ENCODE peak calls at places on chromosomes 16 and 17, in five cellular contexts. J, C, S, T and Y are unnamed samples.

GRCh38 chr17:56247816-56248215 is 94.5 kb downstream of the ANKFN1 start:
- DNase-seq in S (no peak), C (no peak), J (no peak), T (no peak), Y (no peak)

GRCh38 chr16:57801856-57802634 is at the start of gene KIFC3:
- DNase-seq in J (no peak), C (peak), S (peak), T (peak), Y (peak)

GRCh38 chr17:37315601-37316000 is 60.2 kb upstream of the C17orf78 start:
- DNase-seq in T (no peak), C (no peak), S (no peak), J (no peak), Y (no peak)

GRCh38 chr16:68280160-68280559 is 15.8 kb downstream of the SLC7A6 start:
- DNase-seq in S (no peak), J (no peak), C (no peak), T (no peak), Y (no peak)

GRCh38 chr17:40122466-40122943 is 734 bp downstream of the MSL1 start:
- DNase-seq in C (no peak), S (peak), T (peak), J (no peak), Y (no peak)

GRCh38 chr17:36938566-36939058 is 1.3 kb downstream of the LHX1 start:
- DNase-seq in T (no peak), C (no peak), S (no peak), J (no peak), Y (no peak)

GRCh38 chr17:31527606-31528005 is 136.1 kb downstream of the RAB11FIP4 start:
- DNase-seq in T (peak), S (no peak), C (no peak), J (no peak), Y (no peak)

GRCh38 chr17:77286641-77287431 is 146.1 kb downstream of the SEC14L1 start:
- DNase-seq in C (peak), J (no peak), T (no peak), S (peak), Y (peak)

GRCh38 chr17:33234930-33235685 is 58.0 kb downstream of the ASIC2 start:
- DNase-seq in J (no peak), S (peak), T (no peak), C (no peak), Y (peak)

GRCh38 chr17:8188408-8188839 is 1.6 kb downstream of the BORCS6 start:
- DNase-seq in J (no peak), T (peak), S (no peak), C (no peak), Y (no peak)

GRCh38 chr16:77273815-77274214 is 74.6 kb downstream of the SYCE1L start:
- DNase-seq in T (no peak), S (no peak), J (no peak), C (no peak), Y (no peak)

GRCh38 chr17:35932576-35932975 is 2.0 kb upstream of the RDM1 start:
- DNase-seq in S (no peak), T (no peak), J (no peak), C (no peak), Y (no peak)

GRCh38 chr16:86156155-86156554 is 257.2 kb downstream of the IRF8 start:
- DNase-seq in T (no peak), C (no peak), S (no peak), J (no peak), Y (no peak)

GRCh38 chr16:71778780-71779179 is 29.9 kb downstream of the AP1G1 start:
- DNase-seq in S (no peak), C (no peak), T (no peak), J (no peak), Y (no peak)

GRCh38 chr17:45852535-45853297 is 8.0 kb downstream of the SPPL2C start:
- DNase-seq in T (peak), C (peak), S (peak), J (no peak), Y (peak)

GRCh38 chr17:57963149-57963511 is 7.9 kb upstream of the CUEDC1 start:
- DNase-seq in T (no peak), S (no peak), J (no peak), C (no peak), Y (peak)

GRCh38 chr17:71959129-71959528 is 161.7 kb upstream of the SOX9 start:
- DNase-seq in J (no peak), T (no peak), C (peak), S (peak), Y (no peak)

GRCh38 chr17:46003907-46004748 is 5.1 kb downstream of the STH start:
- DNase-seq in J (no peak), T (no peak), C (no peak), S (no peak), Y (no peak)

GRCh38 chr17:57519199-57519598 is 225.9 kb downstream of the CCDC182 start:
- DNase-seq in S (peak), C (no peak), J (no peak), T (no peak), Y (no peak)

GRCh38 chr17:70158581-70158980 is 10.8 kb upstream of the KCNJ2 start:
- DNase-seq in S (no peak), T (no peak), C (no peak), J (no peak), Y (no peak)

GRCh38 chr17:79087428-79088143 is 13.0 kb downstream of the ENGASE start:
- DNase-seq in S (peak), C (peak), J (peak), T (peak), Y (peak)

GRCh38 chr17:79137015-79137770 is 62.6 kb downstream of the ENGASE start:
- DNase-seq in S (no peak), T (no peak), C (no peak), J (no peak), Y (no peak)

GRCh38 chr17:67488161-67488560 is 111.1 kb downstream of the PITPNC1 start:
- DNase-seq in C (no peak), S (no peak), T (no peak), J (no peak), Y (peak)

GRCh38 chr16:15749985-15750384 is 99.9 kb downstream of the NDE1 start:
- DNase-seq in C (no peak), T (no peak), S (no peak), J (no peak), Y (no peak)

GRCh38 chr16:66167564-66168291 is 198.8 kb upstream of the CDH5 start:
- DNase-seq in C (no peak), T (no peak), S (no peak), J (no peak), Y (no peak)

GRCh38 chr16:15610369-15610871 is 32.5 kb downstream of the MARF1 start:
- DNase-seq in C (no peak), J (no peak), T (no peak), S (peak), Y (no peak)

GRCh38 chr16:685967-686366 is 1.8 kb upstream of the JMJD8 start:
- DNase-seq in J (no peak), S (peak), T (peak), C (peak), Y (no peak)

GRCh38 chr16:1773703-1774455 is 945 bp upstream of the MRPS34 start:
- DNase-seq in J (no peak), S (peak), C (peak), T (no peak), Y (no peak)

GRCh38 chr17:81395600-81396277 is 482 bp downstream of the BAHCC1 start:
- DNase-seq in C (no peak), S (peak), J (no peak), T (no peak), Y (no peak)

GRCh38 chr17:40251576-40251975 is 32.5 kb downstream of the WIPF2 start:
- DNase-seq in T (no peak), C (peak), S (peak), J (no peak), Y (no peak)

GRCh38 chr17:49585422-49586027 is 9.9 kb downstream of the NXPH3 start:
- DNase-seq in S (peak), J (no peak), T (no peak), C (no peak), Y (no peak)

GRCh38 chr17:81512984-81513668 is 527 bp upstream of the ACTG1 start:
- DNase-seq in C (peak), T (peak), J (no peak), S (peak), Y (peak)

GRCh38 chr17:8409966-8410881 is 12.6 kb upstream of the RNF222 start:
- DNase-seq in S (peak), J (peak), T (peak), C (peak), Y (peak)

GRCh38 chr17:68740555-68741447 is 139.6 kb upstream of the FAM20A start:
- DNase-seq in C (peak), T (no peak), J (no peak), S (peak), Y (no peak)